ENCODE peak calls at places on chromosomes 1 and 21, in nine cellular contexts. L is Kasumi-1; B is progenitor cell of endocrine pancreas; G is iPS DF 6.9; J is hypothalamus; I is head of caudate nucleus; Q is stimulated activated effector memory CD8-positive, alpha-beta T cell treated with anti-CD3 and anti-CD28 coated beads, Interleukin-12 subunit alpha, Interleukin-12 subunit beta, amount 100 ng/mL, for 72 hours; T is RWPE1; D is HFFc6. S is an unnamed sample.
A peak's percentile ranks its signal among the peaks of the same experiment; 100 is the strongest.

GRCh38 chr1:223231011-223231572 is 88.0 kb upstream of the TLR5 start:
- DNase-seq in T (no peak), G (no peak), L (no peak), D (no peak), Q (no peak), B (no peak), I (no peak), J (no peak), S (no peak)

GRCh38 chr1:19625264-19625663 is 18.8 kb upstream of the NBL1 start:
- DNase-seq in L (no peak), T (no peak), G (no peak), Q (no peak), D (no peak), B (no peak), I (no peak), J (no peak), S (no peak)

GRCh38 chr21:38310619-38311018 is 53.8 kb downstream of the KCNJ15 start:
- DNase-seq in G (no peak), Q (no peak), L (no peak), D (peak; percentile 68), T (no peak), J (no peak), B (no peak), I (no peak), S (no peak)

GRCh38 chr1:63935553-63935952 is 161.7 kb downstream of the ROR1 start:
- DNase-seq in G (no peak), T (no peak), L (no peak), I (no peak), D (no peak), J (no peak), B (no peak), Q (no peak), S (no peak)

GRCh38 chr1:231748744-231749143 is 122.2 kb downstream of the DISC1 start:
- DNase-seq in J (no peak), L (no peak), B (no peak), T (no peak), I (no peak), D (no peak), Q (no peak), G (no peak), S (no peak)

GRCh38 chr21:41783476-41784150 is 16.8 kb upstream of the RIPK4 start:
- DNase-seq in T (peak; percentile 76), B (no peak), D (peak; percentile 47), L (no peak), J (no peak), I (no peak), Q (no peak), G (no peak), S (peak; percentile 81)

GRCh38 chr1:27349784-27350672 is 8.2 kb downstream of the SYTL1 start:
- DNase-seq in G (no peak), D (peak; percentile 55), L (no peak), T (no peak), J (no peak), B (no peak), I (peak; percentile 51), Q (no peak), S (peak; percentile 72)

GRCh38 chr1:193216920-193217319 is 30.5 kb upstream of the B3GALT2 start:
- DNase-seq in T (no peak), G (peak; percentile 29), L (no peak), I (no peak), Q (no peak), J (no peak), D (no peak), B (no peak), S (no peak)

GRCh38 chr1:78687315-78687714 is 37.7 kb downstream of the IFI44 start:
- DNase-seq in B (no peak), J (no peak), I (no peak), G (no peak), Q (no peak), T (no peak), L (no peak), D (no peak), S (no peak)

GRCh38 chr1:89855413-89856123 is 34.7 kb downstream of the LRRC8D start:
- DNase-seq in G (no peak), L (no peak), D (peak; percentile 47), B (no peak), J (no peak), Q (no peak), I (no peak), T (peak; percentile 61), S (no peak)

GRCh38 chr1:222105393-222105737 is 363.5 kb upstream of the DUSP10 start:
- DNase-seq in G (no peak), L (no peak), I (no peak), D (no peak), J (no peak), Q (no peak), B (no peak), T (no peak), S (no peak)

GRCh38 chr1:162248854-162249535 is 127.7 kb downstream of the SPATA46 start:
- DNase-seq in B (no peak), G (no peak), J (peak; percentile 5), T (no peak), Q (no peak), L (no peak), I (no peak), D (no peak), S (no peak)

GRCh38 chr1:17831619-17832018 is 76.5 kb downstream of the ACTL8 start:
- DNase-seq in G (peak; percentile 22), Q (no peak), L (peak; percentile 39), T (peak; percentile 36), B (peak; percentile 57), I (no peak), D (peak; percentile 24), J (no peak), S (no peak)

GRCh38 chr1:235286667-235287066 is 41.3 kb downstream of the ARID4B start:
- DNase-seq in Q (no peak), J (no peak), T (no peak), D (peak; percentile 15), I (no peak), B (no peak), L (no peak), G (no peak), S (no peak)

GRCh38 chr1:8004803-8005573 is 21.1 kb downstream of the ERRFI1 start:
- DNase-seq in D (peak; percentile 93), L (peak; percentile 8), I (peak; percentile 53), Q (no peak), J (no peak), G (no peak), T (peak; percentile 89), B (no peak), S (peak; percentile 85)

GRCh38 chr1:195594322-195594721 is 1013.9 kb downstream of the KCNT2 start:
- DNase-seq in B (no peak), I (no peak), T (no peak), J (no peak), Q (no peak), D (no peak), G (no peak), L (no peak), S (no peak)

S was measured in NCI-H2227 treated with DMSO at 0.1 percent for 48 hours.